ENCODE peak calls at places on chromosomes 4 and X, in five cellular contexts. M is NB4, G is brain microvascular endothelial cell, X is fibroblast of lung, T is AG10803. O is an unnamed sample.

GRCh38 chr4:168593399-168593798 is 96.5 kb downstream of the PALLD start:
- DNase-seq in M (no peak), G (no peak), X (peak), T (no peak), O (no peak)

GRCh38 chr4:176789955-176790354 is 2.8 kb downstream of the VEGFC start:
- DNase-seq in M (peak), G (peak), X (peak), T (peak), O (peak)

GRCh38 chrX:39996561-39996960 is 101.2 kb downstream of the BCOR start:
- DNase-seq in M (no peak), G (no peak), X (no peak), T (no peak), O (no peak)

GRCh38 chr4:121633642-121634041 is 63.1 kb downstream of the ANXA5 start:
- DNase-seq in M (no peak), G (no peak), X (no peak), T (no peak), O (no peak)

GRCh38 chr4:87150498-87151261 is 69.7 kb downstream of the KLHL8 start:
- DNase-seq in M (peak), G (peak), X (peak), T (peak), O (peak)

GRCh38 chrX:2136848-2137247 is 363.9 kb downstream of the DHRSX start:
- DNase-seq in M (no peak), G (no peak), X (no peak), T (no peak), O (no peak)

GRCh38 chr4:185033950-185034349 is 15.7 kb downstream of the HELT start:
- DNase-seq in M (peak), G (no peak), X (no peak), T (no peak), O (no peak)

GRCh38 chr4:152500798-152501434 is 35.0 kb downstream of the FBXW7 start:
- DNase-seq in M (peak), G (peak), X (peak), T (peak), O (peak)

GRCh38 chrX:120301960-120302359 is 9.3 kb downstream of the TMEM255A start:
- DNase-seq in M (no peak), G (no peak), X (no peak), T (no peak), O (no peak)

GRCh38 chrX:63718010-63718694 is 66.9 kb downstream of the ARHGEF9 start:
- DNase-seq in M (no peak), G (peak), X (no peak), T (no peak), O (peak)

GRCh38 chr4:85747871-85748491 is 273.0 kb downstream of the ARHGAP24 start:
- DNase-seq in M (peak), G (peak), X (peak), T (peak), O (peak)

GRCh38 chr4:22962186-22962786 is 269.5 kb downstream of the GBA3 start:
- DNase-seq in M (peak), G (peak), X (peak), T (peak), O (no peak)
- TF ChIP-seq CTCF in M (peak), G (peak), X (peak), T (peak), O (no peak)

GRCh38 chr4:77305766-77306165 is 148.8 kb downstream of the CCNG2 start:
- DNase-seq in M (no peak), G (no peak), X (no peak), T (no peak), O (no peak)

GRCh38 chr4:77309496-77309895 is 152.5 kb downstream of the CCNG2 start:
- DNase-seq in M (no peak), G (no peak), X (no peak), T (no peak), O (no peak)

GRCh38 chr4:77306496-77306895 is 149.5 kb downstream of the CCNG2 start:
- DNase-seq in M (no peak), G (no peak), X (no peak), T (no peak), O (no peak)

GRCh38 chr4:77310931-77311330 is 153.9 kb downstream of the CCNG2 start:
- DNase-seq in M (no peak), G (no peak), X (peak), T (peak), O (no peak)

DNA sequence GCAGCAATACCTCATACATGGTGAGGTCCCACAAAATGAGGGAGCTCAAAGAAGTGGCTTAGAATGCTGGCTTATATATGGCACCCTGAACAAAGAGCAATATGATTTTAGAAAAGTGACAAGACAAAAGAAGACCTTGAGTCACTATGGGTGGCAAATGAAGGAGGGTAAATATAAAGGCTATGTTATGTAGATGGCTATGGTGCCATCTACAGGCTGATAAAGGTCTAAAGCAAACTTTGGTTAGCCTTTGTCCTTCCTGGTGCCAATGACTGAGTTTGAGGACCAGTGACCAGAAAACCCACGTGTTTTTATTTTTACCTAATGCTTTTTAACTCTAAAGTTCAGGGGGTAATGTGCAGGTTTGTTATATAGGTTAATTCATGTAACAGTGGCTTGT is 151.8 kb downstream of the CCNG2 start:
- DNase-seq in M (peak), G (peak), X (peak), T (peak), O (peak)
- TF ChIP-seq CTCF in M (peak), G (peak), X (peak), T (peak), O (peak)

GRCh38 chr4:517061-517805 is 18.2 kb downstream of the PIGG start:
- DNase-seq in M (no peak), G (no peak), X (no peak), T (no peak), O (no peak)
- TF ChIP-seq CTCF in M (no peak), G (no peak), X (no peak), T (no peak), O (no peak)

GRCh38 chrX:118346258-118347094 is 570 bp downstream of the WDR44 start:
- DNase-seq in M (peak), G (peak), X (no peak), T (no peak), O (peak)
- TF ChIP-seq CTCF in M (no peak), G (peak), X (no peak), T (peak), O (peak)

GRCh38 chrX:82081027-82081426 is 879.1 kb downstream of the SH3BGRL start:
- DNase-seq in M (peak), G (no peak), X (no peak), T (no peak), O (no peak)
- TF ChIP-seq CTCF in M (no peak), G (no peak), X (no peak), T (no peak), O (no peak)

O was measured in GM13976.